ENCODE peak calls at places on chromosomes 3 and 15, in four cellular contexts. S is heart right ventricle; G is iris pigment epithelial cell; J is activated CD8-positive, alpha-beta memory T cell treated with anti-CD3 and anti-CD28 coated beads, Interleukin-2, amount 50 U/mL, for 48 hours. U is an unnamed sample.

GRCh38 chr3:58041182-58041825 is 33.1 kb downstream of the FLNB start:
- DNase-seq in G (no peak), S (no peak), J (no peak), U (no peak)

GRCh38 chr15:77454956-77455355 is 34.3 kb downstream of the HMG20A start:
- DNase-seq in J (no peak), S (no peak), G (no peak), U (no peak)

GRCh38 chr15:70269991-70270751 is 172.5 kb upstream of the TLE3 start:
- DNase-seq in S (peak; percentile 47), J (no peak), G (peak; percentile 14), U (no peak)

GRCh38 chr3:114673481-114673880 is 379.7 kb downstream of the TIGIT start:
- DNase-seq in S (no peak), J (no peak), G (no peak), U (no peak)

GRCh38 chr3:194095464-194095863 is 40.5 kb upstream of the HES1 start:
- DNase-seq in J (no peak), S (peak; percentile 47), G (no peak), U (peak; percentile 69)

GRCh38 chr3:28050895-28051294 is 190.5 kb upstream of the CMC1 start:
- DNase-seq in S (no peak), G (peak; percentile 21), J (no peak), U (no peak)

GRCh38 chr15:44765036-44765435 is 28.7 kb downstream of the TRIM69 start:
- DNase-seq in S (no peak), J (no peak), G (no peak), U (no peak)

GRCh38 chr3:128205616-128206015 is 52.3 kb downstream of the EEFSEC start:
- DNase-seq in J (no peak), G (no peak), S (no peak), U (no peak)

GRCh38 chr15:42228036-42228435 is 19.9 kb upstream of the VPS39 start:
- DNase-seq in S (no peak), J (no peak), G (no peak), U (no peak)

GRCh38 chr15:41860049-41860828 is 21.6 kb downstream of the PLA2G4B start:
- DNase-seq in J (no peak), S (no peak), G (no peak), U (no peak)

GRCh38 chr3:39124876-39125836 is 17.7 kb downstream of the TTC21A start:
- DNase-seq in J (no peak), G (peak; percentile 51), S (no peak), U (no peak)

GRCh38 chr15:69758291-69758771 is 305.7 kb downstream of the RPLP1 start:
- DNase-seq in J (no peak), G (peak; percentile 35), S (no peak), U (no peak)

GRCh38 chr3:179263134-179263533 is 12.2 kb upstream of the KCNMB3 start:
- DNase-seq in J (no peak), G (no peak), S (no peak), U (no peak)

GRCh38 chr3:81352867-81353266 is 408.6 kb downstream of the GBE1 start:
- DNase-seq in J (no peak), G (peak; percentile 72), S (no peak), U (peak; percentile 53)

GRCh38 chr3:190307164-190307545 is 15.1 kb downstream of the CLDN1 start:
- DNase-seq in J (no peak), S (no peak), G (no peak), U (no peak)

GRCh38 chr15:43974852-43975251 is 148.1 kb downstream of the WDR76 start:
- DNase-seq in G (no peak), S (no peak), J (no peak), U (no peak)

GRCh38 chr3:189195302-189195701 is 23.5 kb downstream of the TPRG1 start:
- DNase-seq in S (no peak), G (peak; percentile 7), J (no peak), U (no peak)

GRCh38 chr15:58458076-58458475 is 26.3 kb downstream of the LIPC start:
- DNase-seq in S (no peak), J (no peak), G (no peak), U (no peak)

GRCh38 chr15:92343869-92344643 is 49.6 kb upstream of the ST8SIA2 start:
- DNase-seq in S (peak; percentile 68), G (no peak), J (no peak), U (no peak)

GRCh38 chr3:150238995-150239612 is 169.0 kb upstream of the TSC22D2 start:
- DNase-seq in J (no peak), S (no peak), G (peak; percentile 17), U (no peak)

GRCh38 chr3:43155464-43156121 is 49.7 kb upstream of the POMGNT2 start:
- DNase-seq in G (peak; percentile 86), J (no peak), S (peak; percentile 48), U (peak; percentile 67)

GRCh38 chr3:175002732-175003143 is 143.6 kb downstream of the NAALADL2 start:
- DNase-seq in G (peak; percentile 98), S (no peak), J (no peak), U (no peak)

GRCh38 chr3:106097817-106098410 is 229.1 kb upstream of the CBLB start:
- DNase-seq in J (no peak), G (no peak), S (no peak), U (no peak)

GRCh38 chr3:152359385-152360248 is 90.9 kb downstream of the MBNL1 start:
- DNase-seq in S (no peak), G (no peak), J (no peak), U (no peak)

GRCh38 chr15:43749690-43750345 is 3.6 kb downstream of the PDIA3 start:
- DNase-seq in G (no peak), S (no peak), J (no peak), U (no peak)

GRCh38 chr3:98343647-98344507 is 9.8 kb upstream of the OR5K4 start:
- DNase-seq in J (no peak), S (no peak), G (peak; percentile 34), U (no peak)

GRCh38 chr15:97961067-97961954 is 808 bp downstream of the ARRDC4 start:
- DNase-seq in S (peak; percentile 62), J (peak; percentile 56), G (peak; percentile 4), U (peak; percentile 64)

GRCh38 chr15:50192926-50193595 is 11.1 kb downstream of the SLC27A2 start:
- DNase-seq in G (no peak), J (no peak), S (no peak), U (no peak)

GRCh38 chr3:39917060-39917773 is 107.8 kb downstream of the MYRIP start:
- DNase-seq in G (no peak), S (no peak), J (no peak), U (no peak)

GRCh38 chr15:73108676-73109075 is 56.4 kb downstream of the NEO1 start:
- DNase-seq in G (no peak), J (no peak), S (no peak), U (no peak)

GRCh38 chr3:15630646-15631350 is 29.3 kb downstream of the BTD start:
- DNase-seq in J (no peak), S (no peak), G (peak; percentile 84), U (no peak)

GRCh38 chr3:102255736-102256135 is 179.1 kb upstream of the ZPLD1 start:
- DNase-seq in S (no peak), J (no peak), G (peak; percentile 1), U (no peak)

GRCh38 chr15:43249699-43250203 is 17.0 kb downstream of the TGM5 start:
- DNase-seq in G (peak; percentile 77), S (no peak), J (peak; percentile 43), U (no peak)

GRCh38 chr15:48415036-48415886 is 84.0 kb downstream of the DUT start:
- DNase-seq in J (no peak), S (no peak), G (peak; percentile 58), U (no peak)

GRCh38 chr3:149448331-149448831 is 26.1 kb upstream of the TM4SF4 start:
- DNase-seq in S (no peak), J (no peak), G (peak; percentile 80), U (no peak)

GRCh38 chr3:48561045-48561736 is 2.4 kb downstream of the UCN2 start:
- DNase-seq in J (no peak), S (peak; percentile 60), G (peak; percentile 49), U (no peak)

GRCh38 chr15:101092867-101093202 is 159.0 kb downstream of the CHSY1 start:
- DNase-seq in G (no peak), S (no peak), J (no peak), U (no peak)

GRCh38 chr3:13347390-13347966 is 72.6 kb downstream of the NUP210 start:
- DNase-seq in S (no peak), J (no peak), G (no peak), U (no peak)